ENCODE peak calls at places on chromosomes 1 and 21, in five cellular contexts. M is cardiac muscle cell, K is psoas muscle, R is AG10803, U is HFFc6. A is an unnamed sample.

GRCh38 chr1:97077221-97077620 is 355.6 kb downstream of the PTBP2 start:
- DNase-seq in M (no peak), K (no peak), R (no peak), U (no peak), A (no peak)

GRCh38 chr1:163056832-163057231 is 12.3 kb upstream of the RGS4 start:
- DNase-seq in M (no peak), K (no peak), R (peak), U (peak), A (no peak)

GRCh38 chr1:95022527-95022926 is 50.2 kb downstream of the ALG14 start:
- DNase-seq in M (no peak), K (no peak), R (no peak), U (no peak), A (no peak)

GRCh38 chr1:117680316-117681002 is 74.6 kb downstream of the TENT5C start:
- DNase-seq in M (no peak), K (no peak), R (no peak), U (no peak), A (no peak)

GRCh38 chr1:184747089-184747955 is 7.3 kb downstream of the EDEM3 start:
- DNase-seq in M (no peak), K (no peak), R (no peak), U (no peak), A (no peak)

GRCh38 chr21:26849428-26850115 is 4.4 kb upstream of the ADAMTS1 start:
- DNase-seq in M (peak), K (no peak), R (peak), U (peak), A (no peak)

GRCh38 chr1:51354417-51354816 is 24.1 kb upstream of the TTC39A start:
- DNase-seq in M (no peak), K (no peak), R (no peak), U (no peak), A (no peak)

GRCh38 chr1:167273027-167273800 is 52.5 kb downstream of the POU2F1 start:
- DNase-seq in M (peak), K (no peak), R (peak), U (no peak), A (peak)

GRCh38 chr1:175933801-175934200 is 190.4 kb upstream of the TNR start:
- DNase-seq in M (peak), K (no peak), R (peak), U (no peak), A (peak)

GRCh38 chr1:207029991-207030521 is 2.5 kb downstream of the C1orf116 start:
- DNase-seq in M (no peak), K (no peak), R (no peak), U (no peak), A (no peak)

GRCh38 chr1:61084560-61084991 is 2.2 kb downstream of the NFIA start:
- DNase-seq in M (no peak), K (no peak), R (no peak), U (no peak), A (no peak)

GRCh38 chr1:3460653-3461237 is 6.3 kb downstream of the ARHGEF16 start:
- DNase-seq in M (peak), K (peak), R (no peak), U (no peak), A (peak)

GRCh38 chr1:228737613-228738012 is 2.3 kb downstream of the RHOU start:
- DNase-seq in M (no peak), K (no peak), R (no peak), U (no peak), A (no peak)

GRCh38 chr1:173824315-173825081 is at the start of the genes CENPL and DARS2:
- DNase-seq in M (peak), K (peak), R (peak), U (peak), A (peak)
- TF ChIP-seq CTCF in M (no peak), K (no peak), R (no peak), U (no peak), A (no peak)

GRCh38 chr1:234691567-234691966 is 81.6 kb upstream of the IRF2BP2 start:
- DNase-seq in M (no peak), K (no peak), R (peak), U (peak), A (no peak)
- TF ChIP-seq CTCF in M (peak), K (no peak), R (peak), U (peak), A (no peak)

GRCh38 chr1:169107673-169108160 is 1.2 kb downstream of the ATP1B1 start:
- DNase-seq in M (no peak), K (peak), R (peak), U (peak), A (no peak)

GRCh38 chr1:169105434-169106094 is 926 bp upstream of the ATP1B1 start:
- DNase-seq in M (peak), K (peak), R (no peak), U (no peak), A (peak)

GRCh38 chr1:169106921-169107672 is 607 bp downstream of the ATP1B1 start:
- DNase-seq in M (no peak), K (peak), R (peak), U (peak), A (peak)

GRCh38 chr1:169105087-169105433 is 1.4 kb upstream of the ATP1B1 start:
- DNase-seq in M (no peak), K (no peak), R (no peak), U (no peak), A (no peak)

GRCh38 chr1:169106095-169106920 is at the start of gene ATP1B1:
- DNase-seq in M (peak), K (peak), R (peak), U (peak), A (peak)
- TF ChIP-seq CTCF in M (peak), K (peak), R (peak), U (peak), A (peak)

GRCh38 chr1:235203428-235203827 is 42.4 kb upstream of the RBM34 start:
- DNase-seq in M (no peak), K (no peak), R (no peak), U (no peak), A (no peak)

DNA sequence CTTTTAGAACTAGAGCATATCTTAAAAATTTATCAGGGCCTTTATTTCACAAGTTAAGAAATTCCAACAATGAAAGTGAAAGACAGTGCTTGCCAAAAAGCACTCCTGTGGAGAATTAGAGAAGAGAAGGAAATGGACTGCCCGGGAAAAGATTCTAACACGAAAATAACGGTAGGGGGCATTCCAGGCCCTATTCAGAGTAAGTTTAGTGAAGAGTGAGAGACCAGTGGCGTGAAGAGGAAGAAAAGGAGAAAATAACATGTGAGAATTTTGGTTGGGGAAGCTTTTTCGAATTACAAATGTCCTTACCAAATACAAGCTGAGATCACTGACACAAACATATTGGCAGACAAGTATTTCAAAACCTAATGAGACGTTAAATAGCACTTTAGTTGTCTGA is 38.4 kb upstream of the RBM34 start:
- DNase-seq in M (peak), K (no peak), R (peak), U (peak), A (no peak)
- TF ChIP-seq CTCF in M (peak), K (peak), R (peak), U (peak), A (peak)

GRCh38 chr1:57996400-57996799 is 550.1 kb downstream of the OMA1 start:
- DNase-seq in M (no peak), K (no peak), R (no peak), U (no peak), A (no peak)
- TF ChIP-seq CTCF in M (no peak), K (no peak), R (no peak), U (no peak), A (no peak)

GRCh38 chr1:1013105-1013921 is at the start of gene ISG15:
- DNase-seq in M (peak), K (peak), R (peak), U (peak), A (peak)
- TF ChIP-seq CTCF in M (no peak), K (no peak), R (no peak), U (no peak), A (no peak)

GRCh38 chr1:226063362-226064167 is 1.0 kb downstream of the H3-3A start:
- DNase-seq in M (peak), K (peak), R (peak), U (peak), A (peak)

GRCh38 chr1:226064168-226064815 is 1.8 kb downstream of the H3-3A start:
- DNase-seq in M (no peak), K (no peak), R (no peak), U (peak), A (no peak)

GRCh38 chr1:226060976-226061792 is 1.3 kb upstream of the H3-3A start:
- DNase-seq in M (peak), K (no peak), R (no peak), U (no peak), A (no peak)

GRCh38 chr1:226061793-226062557 is 541 bp upstream of the H3-3A start:
- DNase-seq in M (peak), K (peak), R (peak), U (peak), A (peak)

GRCh38 chr1:226062558-226063361 is at the start of gene H3-3A:
- DNase-seq in M (peak), K (peak), R (peak), U (peak), A (peak)
- TF ChIP-seq CTCF in M (no peak), K (peak), R (no peak), U (no peak), A (no peak)

DNA sequence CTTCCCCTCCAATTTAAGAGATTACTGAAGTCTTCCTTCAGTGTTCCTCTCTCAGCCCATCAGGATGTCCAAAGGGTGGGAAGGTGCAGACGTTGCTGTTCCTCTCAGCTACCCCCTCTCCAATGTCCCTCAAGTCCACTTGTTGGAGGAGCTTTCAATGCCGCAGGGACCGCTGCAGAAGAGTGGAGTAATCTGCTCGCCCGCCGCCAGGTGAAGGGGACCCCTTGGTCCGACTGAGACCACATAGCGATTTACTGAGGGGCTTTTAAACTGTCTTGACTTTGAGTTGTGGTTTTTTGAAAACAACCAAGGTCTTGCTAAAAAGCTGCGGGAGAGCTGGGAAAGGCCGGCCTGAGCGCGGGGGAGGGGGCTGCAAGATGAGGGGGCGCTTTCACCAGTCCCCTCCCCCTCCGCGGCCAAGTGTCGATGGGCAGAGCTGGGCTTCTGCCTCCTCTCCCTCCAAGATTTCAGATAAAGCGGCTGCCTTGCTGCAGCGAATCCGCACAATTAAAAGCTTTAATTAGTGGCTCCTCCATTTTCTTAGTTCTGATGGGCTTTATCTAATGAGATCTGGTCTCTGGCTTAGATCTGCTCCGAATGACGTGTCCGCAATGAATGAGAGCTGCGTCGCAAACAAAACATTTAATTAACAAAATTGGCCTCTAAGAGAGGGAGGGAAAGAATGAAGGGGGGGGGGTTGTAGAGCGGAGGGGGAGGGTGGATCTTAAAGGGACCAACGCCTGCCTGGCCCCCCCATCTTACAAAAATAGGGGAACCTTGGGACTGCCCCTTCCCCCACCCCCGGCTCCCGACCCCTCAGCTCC is 5.9 kb downstream of the LMO4 start:
- DNase-seq in M (peak), K (peak), R (no peak), U (peak), A (peak)
- TF ChIP-seq CTCF in M (peak), K (no peak), R (no peak), U (peak), A (no peak)

DNA sequence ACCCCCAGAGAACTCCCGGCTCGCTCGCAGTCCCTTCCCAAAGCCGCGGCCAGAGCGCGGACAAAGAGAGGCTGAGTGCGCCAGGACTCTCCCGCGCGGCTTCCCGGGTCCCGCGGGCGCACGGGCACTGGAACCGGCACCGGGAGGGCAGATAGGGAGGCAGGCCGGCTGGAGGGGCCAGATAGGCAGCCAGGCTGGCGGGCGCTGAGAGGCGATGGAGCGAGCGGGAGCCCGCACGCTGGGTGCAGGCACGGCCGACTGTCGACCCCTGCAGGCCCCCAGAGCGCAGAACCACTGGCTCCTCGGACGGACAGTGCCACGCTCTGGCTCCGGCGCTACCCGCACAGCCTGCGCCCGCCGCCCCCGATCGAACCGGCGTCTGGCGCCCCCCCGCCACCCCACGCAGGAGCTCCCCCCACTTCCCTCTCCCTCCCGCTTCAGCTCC is 634 bp downstream of the SLC6A9 start:
- DNase-seq in M (peak), K (peak), R (peak), U (no peak), A (peak)
- TF ChIP-seq CTCF in M (peak), K (no peak), R (peak), U (peak), A (no peak)

GRCh38 chr1:1491601-1492000 is 20.0 kb downstream of the ATAD3B start:
- DNase-seq in M (no peak), K (no peak), R (no peak), U (no peak), A (no peak)

GRCh38 chr1:1489231-1489630 is 17.7 kb downstream of the ATAD3B start:
- DNase-seq in M (no peak), K (no peak), R (no peak), U (no peak), A (no peak)

GRCh38 chr1:1487701-1488100 is 16.1 kb downstream of the ATAD3B start:
- DNase-seq in M (no peak), K (no peak), R (no peak), U (no peak), A (no peak)

GRCh38 chr1:1489861-1490260 is 18.3 kb downstream of the ATAD3B start:
- DNase-seq in M (no peak), K (no peak), R (no peak), U (no peak), A (no peak)

DNA sequence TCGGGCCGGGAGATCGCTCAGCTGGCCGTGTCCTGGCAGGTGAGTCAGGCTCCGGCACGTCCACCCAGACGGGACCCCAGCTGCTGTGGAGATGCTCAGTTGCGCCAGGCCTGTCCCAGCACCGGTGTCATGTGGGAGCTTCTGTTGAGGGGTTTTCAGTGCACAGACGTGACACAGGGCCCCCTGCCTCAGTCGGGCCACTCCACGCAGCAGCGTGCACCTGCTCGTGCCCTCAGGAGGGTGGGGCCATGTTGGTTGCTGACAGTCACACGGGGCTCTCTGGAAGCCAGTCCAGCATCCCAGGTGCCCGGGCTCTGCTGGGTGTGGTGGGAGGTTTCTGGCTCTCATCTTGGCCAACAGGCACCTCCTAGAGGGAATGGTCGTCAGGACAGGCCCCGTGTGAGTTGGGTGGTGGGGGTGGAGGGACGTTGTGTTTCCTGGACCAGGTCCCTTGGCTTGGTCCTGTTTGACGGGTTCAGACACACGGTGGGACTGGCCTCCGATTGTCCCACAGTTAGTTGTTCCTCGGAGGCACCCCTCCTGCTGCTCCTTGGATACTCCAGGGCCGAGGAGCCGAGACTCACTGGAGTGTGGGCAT is 19.2 kb downstream of the ATAD3B start:
- DNase-seq in M (no peak), K (no peak), R (no peak), U (no peak), A (no peak)
- TF ChIP-seq CTCF in M (no peak), K (no peak), R (no peak), U (no peak), A (no peak)